ENCODE peak calls at places on chromosomes 12 and 14, in five cellular contexts. S is lower leg skin, K is thyroid gland, Q is HepG2, B is stomach. O is an unnamed sample.

GRCh38 chr14:87748558-87748957 is 244.4 kb downstream of the GALC start:
- DNase-seq in S (no peak), K (no peak), Q (no peak), B (no peak), O (no peak)

GRCh38 chr14:59438148-59438766 is 26.9 kb downstream of the GPR135 start:
- DNase-seq in S (no peak), K (no peak), Q (no peak), B (no peak), O (no peak)

GRCh38 chr12:86931714-86932113 is 675.5 kb upstream of the MGAT4C start:
- DNase-seq in S (no peak), K (no peak), Q (no peak), B (no peak), O (no peak)

GRCh38 chr12:49923035-49923644 is 19.4 kb upstream of the FAIM2 start:
- DNase-seq in S (no peak), K (no peak), Q (no peak), B (no peak), O (no peak)

GRCh38 chr14:65352964-65353530 is 59.5 kb upstream of the FUT8 start:
- DNase-seq in S (peak; percentile 75), K (no peak), Q (no peak), B (peak; percentile 50), O (no peak)

GRCh38 chr12:43551971-43552559 is at the start of gene ADAMTS20:
- DNase-seq in S (no peak), K (no peak), Q (no peak), B (no peak), O (no peak)

GRCh38 chr12:46473634-46474201 is 101.1 kb upstream of the SLC38A2 start:
- DNase-seq in S (no peak), K (peak; percentile 42), Q (peak; percentile 95), B (peak; percentile 71), O (peak; percentile 79)

GRCh38 chr14:52305014-52305413 is 9.1 kb upstream of the PTGER2 start:
- DNase-seq in S (no peak), K (no peak), Q (no peak), B (no peak), O (no peak)

GRCh38 chr14:71574976-71575375 is 357.3 kb upstream of the RGS6 start:
- DNase-seq in S (no peak), K (peak; percentile 25), Q (no peak), B (no peak), O (no peak)

GRCh38 chr12:117850048-117850447 is 118.7 kb downstream of the KSR2 start:
- DNase-seq in S (no peak), K (peak; percentile 26), Q (peak; percentile 63), B (no peak), O (peak; percentile 35)

GRCh38 chr12:879641-880040 is 69.9 kb downstream of the RAD52 start:
- DNase-seq in S (no peak), K (no peak), Q (no peak), B (no peak), O (no peak)

GRCh38 chr14:54794148-54794547 is 108.5 kb downstream of the GCH1 start:
- DNase-seq in S (peak; percentile 4), K (no peak), Q (no peak), B (no peak), O (no peak)

GRCh38 chr14:38357557-38357956 is 101.7 kb upstream of the CLEC14A start:
- DNase-seq in S (no peak), K (no peak), Q (no peak), B (no peak), O (no peak)

GRCh38 chr14:61527325-61528100 is 167.8 kb upstream of the HIF1A start:
- DNase-seq in S (peak; percentile 82), K (no peak), Q (peak; percentile 30), B (no peak), O (peak; percentile 69)

GRCh38 chr12:19131020-19131431 is 1.5 kb downstream of the PLEKHA5 start:
- DNase-seq in S (no peak), K (peak; percentile 40), Q (peak; percentile 41), B (peak; percentile 33), O (peak; percentile 36)

GRCh38 chr12:79329933-79330332 is 360.8 kb downstream of the PAWR start:
- DNase-seq in S (no peak), K (no peak), Q (no peak), B (no peak), O (no peak)

GRCh38 chr12:55738113-55739024 is 4.6 kb upstream of the GDF11 start:
- DNase-seq in S (peak; percentile 94), K (peak; percentile 90), Q (peak; percentile 72), B (peak; percentile 68), O (peak; percentile 82)

GRCh38 chr12:59977779-59978178 is 381.9 kb downstream of the SLC16A7 start:
- DNase-seq in S (no peak), K (no peak), Q (no peak), B (no peak), O (no peak)

GRCh38 chr14:104639889-104640548 is 35.4 kb upstream of the TMEM179 start:
- DNase-seq in S (no peak), K (peak; percentile 53), Q (peak; percentile 32), B (peak; percentile 72), O (peak; percentile 74)

GRCh38 chr14:93183596-93184317 is 940 bp downstream of the MOAP1 start:
- DNase-seq in S (peak; percentile 25), K (peak; percentile 12), Q (no peak), B (no peak), O (no peak)

GRCh38 chr14:34129927-34130552 is 179.2 kb upstream of the EGLN3 start:
- DNase-seq in S (no peak), K (no peak), Q (no peak), B (no peak), O (no peak)

GRCh38 chr12:75976913-75977312 is 54.7 kb downstream of the PHLDA1 start:
- DNase-seq in S (no peak), K (no peak), Q (no peak), B (no peak), O (no peak)

GRCh38 chr12:15856097-15856982 is 25.8 kb upstream of the STRAP start:
- DNase-seq in S (no peak), K (peak; percentile 30), Q (peak; percentile 63), B (peak; percentile 38), O (peak; percentile 52)

GRCh38 chr12:4308334-4308960 is 12.6 kb upstream of the TIGAR start:
- DNase-seq in S (no peak), K (peak; percentile 23), Q (no peak), B (no peak), O (no peak)

GRCh38 chr12:16389594-16389993 is 42.1 kb downstream of the MGST1 start:
- DNase-seq in S (no peak), K (peak; percentile 10), Q (no peak), B (no peak), O (no peak)

DNA sequence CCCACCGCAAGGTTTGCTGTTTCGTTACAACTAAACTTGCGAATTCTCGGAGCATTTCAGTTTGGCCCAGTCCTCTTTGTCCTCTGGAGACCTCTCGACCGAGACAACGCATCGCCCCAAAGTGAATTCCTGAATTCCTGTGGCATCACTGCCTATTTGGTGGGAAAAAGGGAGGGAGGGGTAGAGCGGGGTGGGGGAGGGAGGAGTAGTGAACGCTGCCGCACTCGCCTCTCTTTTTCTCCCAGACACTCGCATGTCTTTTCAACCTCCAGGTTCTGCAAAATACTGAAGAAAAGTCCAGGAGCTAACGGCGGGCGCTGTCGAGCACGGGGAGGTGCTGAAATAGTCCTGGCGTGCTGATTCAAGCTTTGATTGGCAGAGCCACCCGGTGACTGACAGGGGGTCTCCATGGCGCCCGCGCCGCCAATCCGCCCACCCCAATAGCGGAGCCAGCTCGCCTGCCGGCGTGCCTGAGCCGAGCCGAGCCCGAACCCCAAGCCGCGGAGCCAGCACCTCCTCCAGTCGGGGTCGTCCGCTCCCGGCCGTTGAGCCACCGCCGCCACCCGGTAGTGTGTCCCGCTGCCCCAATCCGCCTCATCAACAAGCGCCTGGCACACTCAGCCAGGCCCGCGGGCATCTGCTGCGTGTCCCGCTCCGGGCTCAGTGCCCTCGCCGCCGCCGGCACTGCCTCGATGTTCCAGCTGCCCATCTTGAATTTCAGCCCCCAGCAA is at the start of gene SIX6:
- DNase-seq in S (no peak), K (no peak), Q (no peak), B (no peak), O (no peak)
- H3K4me3 ChIP-seq in S (no peak within 1 kb of the TSS), K (no peak within 1 kb of the TSS), Q (no peak within 1 kb of the TSS), B (no peak within 1 kb of the TSS), O (no peak within 1 kb of the TSS)

DNA sequence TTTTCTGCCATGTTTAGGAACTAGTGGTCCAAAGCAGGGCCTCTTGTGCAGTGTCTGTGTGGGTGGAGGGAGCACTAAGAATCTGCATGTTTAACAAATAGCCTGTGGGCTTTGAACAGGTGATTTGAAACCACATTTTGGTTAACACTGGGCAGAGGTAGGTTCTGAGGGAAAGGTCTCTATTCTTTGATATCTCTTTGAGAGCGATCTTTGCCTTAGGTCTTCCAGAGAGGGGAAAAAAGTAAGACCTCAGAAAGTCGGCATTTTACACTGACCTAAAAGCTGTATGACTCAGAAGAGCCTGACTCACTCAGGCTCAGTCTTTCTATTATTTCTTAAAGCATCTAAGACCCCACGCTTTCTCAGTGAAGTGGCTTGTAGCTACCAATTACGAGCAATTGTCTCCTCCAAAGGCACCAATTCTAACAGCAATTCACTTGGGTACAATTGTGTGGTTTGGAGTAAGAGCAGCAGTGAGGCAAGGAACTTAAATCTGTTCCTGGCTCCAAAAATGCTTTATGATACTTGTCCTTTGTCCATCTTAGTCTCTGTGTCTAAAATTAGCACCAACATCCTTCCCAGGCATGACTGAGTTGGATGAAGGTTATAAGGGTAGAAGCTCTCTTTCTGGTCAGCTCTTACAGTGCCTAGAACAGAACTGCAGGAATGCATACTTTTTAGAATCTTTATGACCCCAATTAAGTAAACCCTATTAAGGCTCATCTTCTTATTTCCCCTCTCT is 8.8 kb downstream of the EIF2B2 start:
- DNase-seq in S (no peak), K (no peak), Q (no peak), B (no peak), O (no peak)
- TF ChIP-seq POLR2A in S (no peak), K (no peak), Q (no peak), B (no peak), O (no peak)

GRCh38 chr12:85733441-85733840 is 102.8 kb downstream of the RASSF9 start:
- DNase-seq in S (no peak), K (no peak), Q (no peak), B (no peak), O (no peak)
- H3K4me3 ChIP-seq in S (no peak overlapping the region), K (no peak overlapping the region), Q (no peak overlapping the region), B (no peak overlapping the region), O (no peak overlapping the region)

GRCh38 chr14:24232645-24233537 is at the start of gene GMPR2:
- DNase-seq in S (no peak), K (no peak), Q (no peak), B (no peak), O (no peak)

GRCh38 chr14:24233538-24233866 is 773 bp downstream of the GMPR2 start:
- DNase-seq in S (peak; percentile 68), K (no peak), Q (peak; percentile 64), B (no peak), O (no peak)

GRCh38 chr14:24231263-24232120 is 675 bp downstream of the NEDD8 start:
- DNase-seq in S (peak; percentile 84), K (no peak), Q (peak; percentile 40), B (no peak), O (no peak)

GRCh38 chr14:24234095-24235020 is 1.6 kb downstream of the GMPR2 start:
- DNase-seq in S (no peak), K (no peak), Q (no peak), B (no peak), O (no peak)

DNA sequence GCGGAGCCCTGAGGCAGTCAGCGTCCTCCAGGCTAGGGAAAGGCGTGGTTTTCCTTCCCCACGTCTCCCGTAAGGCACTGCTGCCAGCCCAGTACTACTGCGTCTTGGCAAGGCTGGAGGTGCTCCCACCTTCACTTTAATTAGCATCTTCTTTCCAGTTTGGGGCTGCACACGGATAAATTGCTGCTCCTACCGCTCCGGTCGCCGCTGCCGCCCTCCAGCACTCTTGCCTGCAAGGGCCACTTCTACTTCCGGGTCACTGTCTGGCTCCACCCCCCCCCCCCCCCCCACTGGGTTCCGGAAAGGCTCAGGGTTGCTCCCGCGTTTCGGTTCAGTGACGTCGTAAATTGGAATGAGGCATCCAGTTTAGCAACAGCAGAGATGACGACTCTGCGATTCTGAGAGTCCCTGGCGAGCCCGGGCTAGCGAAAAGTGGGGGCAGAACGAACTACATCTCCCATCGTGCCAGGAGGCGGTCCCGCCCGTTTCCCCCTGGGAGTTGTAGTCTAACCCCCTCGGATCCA is at the start of gene NEDD8:
- DNase-seq in S (peak; percentile 99), K (peak; percentile 91), Q (peak; percentile 99), B (peak; percentile 88), O (peak; percentile 91)
- TF ChIP-seq POLR2A in S (no peak), K (no peak), Q (no peak), B (no peak), O (peak; percentile 71)